ENCODE peak calls at places on chromosomes 13 and 19, in four cellular contexts. T is stomach, V is SK-N-SH, S is Panc1. K is an unnamed sample.

GRCh38 chr19:19338082-19338481 is 17.5 kb downstream of the MAU2 start:
- DNase-seq in V (no peak), T (no peak), S (no peak), K (no peak)

GRCh38 chr13:25352806-25353205 is 19.0 kb upstream of the ATP8A2 start:
- DNase-seq in V (no peak), S (no peak), T (no peak), K (no peak)

GRCh38 chr13:108322206-108322824 is 52.8 kb downstream of the TNFSF13B start:
- DNase-seq in V (peak; percentile 36), S (peak; percentile 10), T (no peak), K (no peak)

GRCh38 chr13:111326621-111326965 is 6.2 kb downstream of the TEX29 start:
- DNase-seq in V (no peak), T (no peak), S (no peak), K (no peak)

GRCh38 chr19:8626823-8627222 is 3.6 kb upstream of the NFILZ start:
- DNase-seq in S (no peak), V (no peak), T (no peak), K (no peak)

GRCh38 chr19:45882652-45883585 is 3.0 kb downstream of the IRF2BP1 start:
- DNase-seq in S (peak; percentile 61), T (peak; percentile 97), V (peak; percentile 96), K (peak; percentile 93)

GRCh38 chr13:39405107-39405506 is 197.9 kb downstream of the LHFPL6 start:
- DNase-seq in T (no peak), V (no peak), S (no peak), K (no peak)

GRCh38 chr13:110448230-110448629 is 113.3 kb downstream of the RAB20 start:
- DNase-seq in S (no peak), T (no peak), V (no peak), K (no peak)

GRCh38 chr13:36681894-36682624 is 8.2 kb downstream of the SERTM1 start:
- DNase-seq in T (no peak), S (no peak), V (no peak), K (no peak)

GRCh38 chr13:112928958-112929777 is 39.8 kb upstream of the MCF2L start:
- DNase-seq in S (no peak), T (no peak), V (peak; percentile 80), K (peak; percentile 66)

GRCh38 chr13:43543331-43543730 is 243.4 kb downstream of the ENOX1 start:
- DNase-seq in T (no peak), S (no peak), V (no peak), K (no peak)

GRCh38 chr13:84455143-84455905 is 573.0 kb upstream of the SLITRK1 start:
- DNase-seq in T (no peak), V (peak; percentile 1), S (no peak), K (no peak)

GRCh38 chr19:19278315-19278714 is 5.2 kb upstream of the TM6SF2 start:
- DNase-seq in T (no peak), V (peak; percentile 18), S (no peak), K (no peak)

GRCh38 chr13:64912141-64912540 is 2318.0 kb downstream of the PCDH9 start:
- DNase-seq in S (no peak), T (no peak), V (no peak), K (no peak)

GRCh38 chr13:27834095-27834494 is 41.8 kb downstream of the GSX1 start:
- DNase-seq in V (no peak), S (no peak), T (peak; percentile 11), K (no peak)

GRCh38 chr13:78147905-78148304 is 229.3 kb upstream of the EDNRB start:
- DNase-seq in V (no peak), T (no peak), S (no peak), K (no peak)

GRCh38 chr13:109868583-109869311 is 82.4 kb upstream of the IRS2 start:
- DNase-seq in S (no peak), V (no peak), T (no peak), K (no peak)

GRCh38 chr19:326851-327250 is 17.7 kb downstream of the MIER2 start:
- DNase-seq in S (no peak), T (no peak), V (no peak), K (no peak)

GRCh38 chr19:328025-328505 is 16.5 kb downstream of the MIER2 start:
- DNase-seq in V (no peak), T (no peak), S (no peak), K (no peak)

GRCh38 chr19:330503-330902 is 14.1 kb downstream of the MIER2 start:
- DNase-seq in V (no peak), T (no peak), S (no peak), K (no peak)

GRCh38 chr19:327291-328024 is 17.1 kb downstream of the MIER2 start:
- DNase-seq in V (no peak), S (no peak), T (no peak), K (no peak)

GRCh38 chr19:329876-330275 is 14.7 kb downstream of the MIER2 start:
- DNase-seq in V (no peak), T (no peak), S (no peak), K (no peak)
- H3K9me3 ChIP-seq in V (no peaks in the 10 kb centered on the region), T (peaks cover 14% of the 10 kb centered on the region), S (no peaks in the 10 kb centered on the region), K (no peaks in the 10 kb centered on the region)

GRCh38 chr13:97140611-97141010 is 81.5 kb upstream of the MBNL2 start:
- DNase-seq in S (no peak), V (no peak), T (no peak), K (no peak)

GRCh38 chr13:97142452-97142851 is 79.7 kb upstream of the MBNL2 start:
- DNase-seq in T (no peak), V (no peak), S (no peak), K (peak; percentile 70)

GRCh38 chr13:97139704-97140103 is 82.4 kb upstream of the MBNL2 start:
- DNase-seq in V (no peak), S (no peak), T (no peak), K (no peak)

GRCh38 chr13:97145057-97145456 is 77.1 kb upstream of the MBNL2 start:
- DNase-seq in S (no peak), V (no peak), T (no peak), K (no peak)

DNA sequence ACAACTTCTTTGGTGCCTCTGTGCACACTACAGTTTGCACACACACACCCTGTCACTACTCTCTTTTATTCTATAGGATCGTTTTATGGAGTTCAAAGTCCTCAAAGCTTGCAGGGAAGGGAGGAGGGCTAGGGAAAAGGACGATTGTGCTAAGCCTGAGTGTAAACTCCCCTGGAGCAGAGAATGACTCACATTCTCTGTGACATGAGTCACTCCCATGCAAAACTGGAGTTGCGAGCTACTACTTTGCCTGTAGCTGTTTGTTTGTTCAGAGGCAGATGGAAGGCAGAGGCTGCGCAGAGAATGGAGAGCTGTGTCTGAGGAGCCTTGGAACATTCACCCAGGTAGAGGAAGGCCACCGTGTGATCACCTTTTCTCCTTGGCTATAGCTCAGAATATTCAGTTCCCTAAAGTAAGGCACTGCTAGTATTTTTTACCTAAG is 80.5 kb upstream of the MBNL2 start:
- DNase-seq in S (peak; percentile 69), V (no peak), T (peak; percentile 56), K (peak; percentile 88)
- TF ChIP-seq POLR2AphosphoS5 in S (peak; percentile 88), V (peak; percentile 39), T (peak; percentile 87), K (peak; percentile 98)

DNA sequence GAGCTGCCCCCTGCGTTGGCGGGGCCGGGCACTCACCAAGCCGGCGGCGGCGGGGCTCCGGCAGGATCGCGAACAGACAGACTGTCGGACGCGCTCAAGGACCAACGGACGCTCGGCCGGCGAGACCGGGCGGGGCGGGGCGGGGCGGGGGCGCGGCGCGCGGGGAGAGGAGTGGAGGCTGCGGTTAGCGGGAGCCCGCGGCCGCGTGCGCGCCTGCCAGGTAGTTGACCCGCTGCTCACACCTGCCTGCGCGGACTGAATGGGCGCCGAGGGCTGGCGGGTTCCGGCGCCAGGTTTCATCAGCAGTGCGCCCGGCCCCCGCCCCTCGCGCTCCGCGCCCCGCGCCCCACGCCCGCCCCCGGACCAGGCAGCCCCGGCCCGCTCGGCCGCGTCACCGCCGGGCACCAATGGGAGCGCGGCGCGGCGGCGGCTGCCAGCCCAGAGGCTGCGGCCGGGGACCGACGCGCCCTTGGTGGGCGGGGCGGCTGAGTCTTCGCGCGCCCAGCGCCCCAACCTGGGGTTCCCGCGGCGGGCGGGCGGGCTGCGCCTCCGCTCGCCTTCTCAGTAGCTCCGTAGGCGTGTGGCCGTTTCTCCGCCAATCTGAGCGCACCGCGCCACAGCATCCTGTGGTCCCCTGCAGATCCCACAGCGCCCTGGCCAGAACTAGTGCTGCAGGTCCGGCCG is at the start of gene SLC7A1:
- DNase-seq in S (no peak), T (peak; percentile 85), V (peak; percentile 97), K (peak; percentile 85)
- TF ChIP-seq CTCF in S (no peak), T (no peak), V (no peak), K (no peak)

GRCh38 chr19:15850385-15850784 is 34.9 kb upstream of the OR10H1 start:
- DNase-seq in S (no peak), T (no peak), V (no peak), K (no peak)
- H3K9me3 ChIP-seq in S (no peaks in the 10 kb centered on the region), T (no peaks in the 10 kb centered on the region), V (no peaks in the 10 kb centered on the region), K (no peaks in the 10 kb centered on the region)

DNA sequence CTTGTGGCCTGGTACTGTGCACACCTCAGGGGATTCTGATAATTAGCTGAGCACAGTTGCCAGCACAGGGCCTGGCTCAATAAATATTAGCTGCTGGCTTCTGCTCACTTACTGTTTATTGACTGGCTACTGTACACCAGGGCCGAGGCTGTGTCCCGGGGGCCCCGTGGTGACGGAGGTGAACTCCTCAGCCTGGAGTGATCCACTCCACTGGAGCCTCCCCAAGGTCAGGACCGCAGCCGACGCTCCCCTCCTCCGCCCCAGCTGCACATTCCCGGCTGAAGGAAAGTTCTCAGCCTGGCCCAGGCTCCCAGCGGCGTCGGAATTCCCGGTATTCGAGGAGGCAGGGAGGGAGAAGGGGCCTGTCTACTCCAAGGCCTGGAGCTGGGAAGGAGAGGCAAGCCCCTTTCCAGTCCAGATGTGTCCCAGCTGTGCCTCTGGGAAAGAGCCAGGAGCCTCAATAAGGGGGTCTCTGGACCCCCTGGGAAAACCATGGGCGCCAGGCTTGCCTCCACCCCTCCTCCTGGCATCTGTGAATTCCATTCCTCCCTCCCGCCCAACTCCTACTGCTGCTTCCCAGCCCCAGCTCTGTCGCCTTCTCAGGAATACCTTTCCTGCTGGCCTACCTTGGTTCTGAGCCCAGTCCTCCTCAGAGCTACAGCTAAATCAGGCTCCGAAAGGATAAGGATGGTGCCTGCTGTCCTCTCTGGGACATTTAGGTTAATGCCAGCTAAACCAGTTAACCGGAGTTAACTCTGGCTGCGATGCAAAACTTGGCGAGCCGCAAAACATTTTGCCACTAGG is 7.2 kb downstream of the RPS16 start:
- DNase-seq in V (no peak), S (peak; percentile 92), T (peak; percentile 52), K (peak; percentile 51)
- TF ChIP-seq POLR2AphosphoS5 in V (peak; percentile 36), S (no peak), T (peak; percentile 74), K (peak; percentile 63)

GRCh38 chr13:44573071-44573470 is 3.1 kb downstream of the TSC22D1 start:
- DNase-seq in V (no peak), T (no peak), S (no peak), K (no peak)

GRCh38 chr13:44575035-44575434 is 1.1 kb downstream of the TSC22D1 start:
- DNase-seq in V (no peak), S (no peak), T (no peak), K (no peak)

GRCh38 chr13:44575741-44576395 is at the start of gene TSC22D1:
- DNase-seq in V (peak; percentile 54), S (no peak), T (peak; percentile 51), K (peak; percentile 57)

GRCh38 chr13:44574466-44574855 is 1.7 kb downstream of the TSC22D1 start:
- DNase-seq in T (no peak), S (no peak), V (no peak), K (no peak)

GRCh38 chr13:44573790-44574465 is 2.2 kb downstream of the TSC22D1 start:
- DNase-seq in V (peak; percentile 27), S (no peak), T (peak; percentile 67), K (no peak)
- TF ChIP-seq CTCF in V (peak; percentile 58), S (peak; percentile 50), T (no peak), K (peak; percentile 16)

K was measured in transverse colon.